ENCODE peak calls at places on chromosomes 2 and 18, in six cellular contexts. H, Z, S, W, K and M are unnamed samples.

GRCh38 chr2:200609027-200609614 is 23.3 kb downstream of the AOX1 start:
- DNase-seq in H (peak; percentile 72), Z (no peak), S (no peak), W (peak; percentile 88), K (peak; percentile 92), M (peak; percentile 48)

GRCh38 chr2:218229851-218230250 is 12.9 kb downstream of the ARPC2 start:
- DNase-seq in H (no peak), Z (no peak), S (no peak), W (no peak), K (no peak), M (no peak)

GRCh38 chr2:232229296-232229916 is 149.1 kb upstream of the ALPP start:
- DNase-seq in H (peak; percentile 16), Z (no peak), S (no peak), W (no peak), K (peak; percentile 70), M (no peak)

GRCh38 chr2:113812204-113812603 is 55.8 kb upstream of the SLC35F5 start:
- DNase-seq in H (no peak), Z (no peak), S (no peak), W (no peak), K (peak; percentile 18), M (no peak)

GRCh38 chr18:79698668-79699335 is 19.2 kb downstream of the CTDP1 start:
- DNase-seq in H (no peak), Z (no peak), S (no peak), W (no peak), K (peak; percentile 75), M (peak; percentile 36)

GRCh38 chr2:37119182-37119581 is 34.9 kb downstream of the GPATCH11 start:
- DNase-seq in H (no peak), Z (no peak), S (no peak), W (no peak), K (no peak), M (no peak)

GRCh38 chr2:86072271-86072858 is 33.3 kb downstream of the POLR1A start:
- DNase-seq in H (no peak), Z (no peak), S (no peak), W (no peak), K (peak; percentile 45), M (no peak)

GRCh38 chr2:57720728-57721627 is 325.6 kb upstream of the VRK2 start:
- DNase-seq in H (peak; percentile 27), Z (peak; percentile 54), S (peak; percentile 71), W (peak; percentile 20), K (peak; percentile 75), M (peak; percentile 45)

GRCh38 chr2:175282300-175282699 is 100.8 kb upstream of the ATP5MC3 start:
- DNase-seq in H (peak; percentile 4), Z (peak; percentile 10), S (no peak), W (peak; percentile 64), K (peak; percentile 25), M (peak; percentile 26)

GRCh38 chr2:29706171-29706690 is 215.2 kb downstream of the ALK start:
- DNase-seq in H (no peak), Z (no peak), S (no peak), W (no peak), K (peak; percentile 60), M (no peak)

GRCh38 chr2:56244911-56245530 is 61.2 kb downstream of the CCDC85A start:
- DNase-seq in H (no peak), Z (no peak), S (no peak), W (no peak), K (peak; percentile 66), M (no peak)

GRCh38 chr2:8628870-8629209 is 53.0 kb upstream of the ID2 start:
- DNase-seq in H (no peak), Z (no peak), S (no peak), W (no peak), K (no peak), M (no peak)

GRCh38 chr2:127770973-127771735 is 39.8 kb downstream of the WDR33 start:
- DNase-seq in H (peak; percentile 40), Z (no peak), S (no peak), W (peak; percentile 68), K (peak; percentile 95), M (peak; percentile 21)

GRCh38 chr2:134281815-134282419 is 28.0 kb downstream of the MGAT5 start:
- DNase-seq in H (no peak), Z (no peak), S (no peak), W (no peak), K (no peak), M (no peak)

GRCh38 chr2:137838255-137839092 is 125.8 kb upstream of the HNMT start:
- DNase-seq in H (no peak), Z (peak; percentile 12), S (no peak), W (peak; percentile 73), K (peak; percentile 22), M (peak; percentile 29)

GRCh38 chr2:157849591-157849990 is 26.5 kb downstream of the ACVR1 start:
- DNase-seq in H (no peak), Z (no peak), S (no peak), W (no peak), K (no peak), M (no peak)

GRCh38 chr2:20667531-20668401 is 822 bp downstream of the GDF7 start:
- DNase-seq in H (no peak), Z (no peak), S (no peak), W (no peak), K (no peak), M (no peak)

GRCh38 chr18:23053756-23054457 is 81.4 kb upstream of the CABLES1 start:
- DNase-seq in H (no peak), Z (no peak), S (peak; percentile 87), W (peak; percentile 13), K (peak; percentile 76), M (peak; percentile 50)